ENCODE peak calls at places on chromosomes 1 and 21, in four cellular contexts. One of them, this sample, is unnamed.

GRCh38 chr1:66434096-66434495 is 99.9 kb upstream of the SGIP1 start:
- DNase-seq in stimulated activated CD8-positive, alpha-beta memory T cell treated with anti-CD3 and anti-CD28 coated beads, Interleukin-4, amount 100 ng/mL, for 1 hour: no peak
- DNase-seq in breast epithelium: no peak
- DNase-seq in lung microvascular endothelial cell: peak
- DNase-seq in this sample: no peak

GRCh38 chr1:1204998-1205768 is 1.2 kb downstream of the TNFRSF18 start:
- DNase-seq in stimulated activated CD8-positive, alpha-beta memory T cell treated with anti-CD3 and anti-CD28 coated beads, Interleukin-4, amount 100 ng/mL, for 1 hour: no peak
- DNase-seq in breast epithelium: no peak
- DNase-seq in lung microvascular endothelial cell: no peak
- DNase-seq in this sample: no peak

GRCh38 chr1:71269823-71270222 is 189.0 kb upstream of the ZRANB2 start:
- DNase-seq in stimulated activated CD8-positive, alpha-beta memory T cell treated with anti-CD3 and anti-CD28 coated beads, Interleukin-4, amount 100 ng/mL, for 1 hour: no peak
- DNase-seq in lung microvascular endothelial cell: no peak
- DNase-seq in breast epithelium: no peak
- DNase-seq in this sample: no peak

GRCh38 chr21:34017127-34017961 is 56.0 kb upstream of the MRPS6 start:
- DNase-seq in lung microvascular endothelial cell: no peak
- DNase-seq in stimulated activated CD8-positive, alpha-beta memory T cell treated with anti-CD3 and anti-CD28 coated beads, Interleukin-4, amount 100 ng/mL, for 1 hour: no peak
- DNase-seq in breast epithelium: no peak
- DNase-seq in this sample: no peak

GRCh38 chr1:248821101-248821500 is 4.6 kb downstream of the SH3BP5L start:
- DNase-seq in breast epithelium: no peak
- DNase-seq in lung microvascular endothelial cell: peak
- DNase-seq in stimulated activated CD8-positive, alpha-beta memory T cell treated with anti-CD3 and anti-CD28 coated beads, Interleukin-4, amount 100 ng/mL, for 1 hour: no peak
- DNase-seq in this sample: peak

GRCh38 chr1:204947747-204948146 is 77.1 kb downstream of the NFASC start:
- DNase-seq in stimulated activated CD8-positive, alpha-beta memory T cell treated with anti-CD3 and anti-CD28 coated beads, Interleukin-4, amount 100 ng/mL, for 1 hour: no peak
- DNase-seq in lung microvascular endothelial cell: no peak
- DNase-seq in breast epithelium: no peak
- DNase-seq in this sample: no peak

GRCh38 chr1:232969791-232970190 is 19.4 kb downstream of the NTPCR start:
- DNase-seq in lung microvascular endothelial cell: no peak
- DNase-seq in stimulated activated CD8-positive, alpha-beta memory T cell treated with anti-CD3 and anti-CD28 coated beads, Interleukin-4, amount 100 ng/mL, for 1 hour: no peak
- DNase-seq in breast epithelium: no peak
- DNase-seq in this sample: no peak

GRCh38 chr1:241499910-241500309 is 19.6 kb downstream of the FH start:
- DNase-seq in breast epithelium: no peak
- DNase-seq in stimulated activated CD8-positive, alpha-beta memory T cell treated with anti-CD3 and anti-CD28 coated beads, Interleukin-4, amount 100 ng/mL, for 1 hour: no peak
- DNase-seq in lung microvascular endothelial cell: peak
- DNase-seq in this sample: peak

GRCh38 chr1:229024528-229025119 is 246.3 kb upstream of the RAB4A start:
- DNase-seq in breast epithelium: no peak
- DNase-seq in stimulated activated CD8-positive, alpha-beta memory T cell treated with anti-CD3 and anti-CD28 coated beads, Interleukin-4, amount 100 ng/mL, for 1 hour: no peak
- DNase-seq in lung microvascular endothelial cell: peak
- DNase-seq in this sample: peak

GRCh38 chr1:244628719-244629299 is 24.1 kb upstream of the DESI2 start:
- DNase-seq in lung microvascular endothelial cell: no peak
- DNase-seq in stimulated activated CD8-positive, alpha-beta memory T cell treated with anti-CD3 and anti-CD28 coated beads, Interleukin-4, amount 100 ng/mL, for 1 hour: no peak
- DNase-seq in breast epithelium: no peak
- DNase-seq in this sample: no peak

GRCh38 chr1:64986903-64987871 is 20.8 kb upstream of the JAK1 start:
- DNase-seq in stimulated activated CD8-positive, alpha-beta memory T cell treated with anti-CD3 and anti-CD28 coated beads, Interleukin-4, amount 100 ng/mL, for 1 hour: no peak
- DNase-seq in lung microvascular endothelial cell: peak
- DNase-seq in breast epithelium: no peak
- DNase-seq in this sample: no peak

GRCh38 chr1:202034683-202035462 is 24.5 kb downstream of the ELF3 start:
- DNase-seq in breast epithelium: peak
- DNase-seq in lung microvascular endothelial cell: peak
- DNase-seq in stimulated activated CD8-positive, alpha-beta memory T cell treated with anti-CD3 and anti-CD28 coated beads, Interleukin-4, amount 100 ng/mL, for 1 hour: no peak
- DNase-seq in this sample: peak

GRCh38 chr1:3292051-3292722 is 162.3 kb upstream of the ARHGEF16 start:
- DNase-seq in breast epithelium: no peak
- DNase-seq in stimulated activated CD8-positive, alpha-beta memory T cell treated with anti-CD3 and anti-CD28 coated beads, Interleukin-4, amount 100 ng/mL, for 1 hour: no peak
- DNase-seq in lung microvascular endothelial cell: no peak
- DNase-seq in this sample: no peak

GRCh38 chr1:247448107-247448778 is 9.7 kb downstream of the OR2B11 start:
- DNase-seq in breast epithelium: peak
- DNase-seq in lung microvascular endothelial cell: peak
- DNase-seq in stimulated activated CD8-positive, alpha-beta memory T cell treated with anti-CD3 and anti-CD28 coated beads, Interleukin-4, amount 100 ng/mL, for 1 hour: no peak
- DNase-seq in this sample: peak

GRCh38 chr1:202599669-202600431 is 110.4 kb downstream of the SYT2 start:
- DNase-seq in stimulated activated CD8-positive, alpha-beta memory T cell treated with anti-CD3 and anti-CD28 coated beads, Interleukin-4, amount 100 ng/mL, for 1 hour: no peak
- DNase-seq in lung microvascular endothelial cell: peak
- DNase-seq in breast epithelium: no peak
- DNase-seq in this sample: peak